ENCODE peak calls at places on chromosomes 13 and 19, in ten cellular contexts. T is A549; D is activated naive CD4-positive, alpha-beta T cell treated with anti-CD3 and anti-CD28 coated beads for 36 hours; M is substantia nigra; Y is lower leg skin; B is T1000; A is HFFc6; V is DMS153; G is M059J; X is colonic mucosa. P is an unnamed sample.

GRCh38 chr13:33251131-33251629 is 34.4 kb downstream of the STARD13 start:
- DNase-seq in T (no peak), D (no peak), M (no peak), Y (no peak), B (peak; percentile 34), A (peak; percentile 92), V (no peak), G (peak; percentile 98), X (no peak), P (peak; percentile 41)

GRCh38 chr13:47705185-47705584 is 295.9 kb downstream of the SUCLA2 start:
- DNase-seq in T (no peak), D (no peak), M (no peak), Y (no peak), B (no peak), A (no peak), V (no peak), G (no peak), X (no peak), P (no peak)

GRCh38 chr13:49374585-49375290 is 69.1 kb downstream of the CAB39L start:
- DNase-seq in T (peak; percentile 18), D (no peak), M (no peak), Y (no peak), B (no peak), A (peak; percentile 78), V (no peak), G (peak; percentile 93), X (no peak), P (no peak)

GRCh38 chr13:30872685-30873443 is 33.2 kb upstream of the MEDAG start:
- DNase-seq in T (no peak), D (no peak), M (no peak), Y (peak; percentile 90), B (no peak), A (peak; percentile 79), V (no peak), G (peak; percentile 96), X (no peak), P (no peak)

GRCh38 chr19:35555301-35556005 is 8.0 kb downstream of the ATP4A start:
- DNase-seq in T (peak; percentile 86), D (no peak), M (no peak), Y (no peak), B (peak; percentile 11), A (no peak), V (no peak), G (peak; percentile 47), X (no peak), P (no peak)

GRCh38 chr19:2014731-2015610 is 543 bp downstream of the BTBD2 start:
- DNase-seq in T (no peak), D (no peak), M (no peak), Y (no peak), B (no peak), A (no peak), V (no peak), G (no peak), X (no peak), P (no peak)

GRCh38 chr19:6223461-6224307 is 56.1 kb downstream of the MLLT1 start:
- DNase-seq in T (no peak), D (no peak), M (no peak), Y (peak; percentile 85), B (no peak), A (no peak), V (no peak), G (no peak), X (no peak), P (no peak)

GRCh38 chr13:104106705-104107393 is 1040.6 kb upstream of the SLC10A2 start:
- DNase-seq in T (no peak), D (no peak), M (no peak), Y (no peak), B (no peak), A (no peak), V (no peak), G (peak; percentile 62), X (no peak), P (no peak)

GRCh38 chr19:280541-281007 is 10.6 kb downstream of the PLPP2 start:
- DNase-seq in T (no peak), D (no peak), M (no peak), Y (peak; percentile 81), B (no peak), A (no peak), V (no peak), G (no peak), X (no peak), P (no peak)

GRCh38 chr13:27176772-27177171 is 5.2 kb upstream of the USP12 start:
- DNase-seq in T (no peak), D (no peak), M (no peak), Y (no peak), B (no peak), A (no peak), V (no peak), G (no peak), X (no peak), P (no peak)

GRCh38 chr19:2488405-2488941 is 12.5 kb downstream of the GADD45B start:
- DNase-seq in T (no peak), D (peak; percentile 17), M (no peak), Y (no peak), B (no peak), A (no peak), V (no peak), G (no peak), X (peak; percentile 77), P (no peak)

GRCh38 chr19:33064117-33064777 is 441 bp downstream of the RHPN2 start:
- DNase-seq in T (peak; percentile 68), D (peak; percentile 28), M (no peak), Y (no peak), B (no peak), A (no peak), V (peak; percentile 15), G (no peak), X (peak; percentile 56), P (no peak)

GRCh38 chr19:2887391-2887914 is 13.3 kb upstream of the ZNF57 start:
- DNase-seq in T (peak; percentile 77), D (peak; percentile 17), M (peak; percentile 30), Y (no peak), B (peak; percentile 12), A (peak; percentile 55), V (peak; percentile 57), G (peak; percentile 66), X (no peak), P (no peak)

GRCh38 chr13:71171740-71172139 is 695.3 kb downstream of the DACH1 start:
- DNase-seq in T (no peak), D (no peak), M (no peak), Y (no peak), B (no peak), A (no peak), V (no peak), G (no peak), X (no peak), P (no peak)

GRCh38 chr13:79385694-79386093 is 20.4 kb downstream of the RBM26 start:
- DNase-seq in T (no peak), D (peak; percentile 40), M (no peak), Y (no peak), B (no peak), A (no peak), V (no peak), G (peak; percentile 46), X (no peak), P (peak; percentile 85)

GRCh38 chr19:38658462-38659306 is 11.2 kb downstream of the ACTN4 start:
- DNase-seq in T (peak; percentile 99), D (no peak), M (no peak), Y (no peak), B (peak; percentile 70), A (peak; percentile 100), V (peak; percentile 79), G (peak; percentile 100), X (peak; percentile 70), P (no peak)

GRCh38 chr19:18846862-18847515 is 15.2 kb downstream of the UPF1 start:
- DNase-seq in T (peak; percentile 62), D (peak; percentile 79), M (peak; percentile 40), Y (peak; percentile 95), B (peak; percentile 53), A (peak; percentile 73), V (peak; percentile 25), G (peak; percentile 61), X (peak; percentile 76), P (no peak)

GRCh38 chr19:1815605-1816529 is 3.8 kb upstream of the ATP8B3 start:
- DNase-seq in T (no peak), D (no peak), M (no peak), Y (no peak), B (no peak), A (no peak), V (no peak), G (no peak), X (no peak), P (no peak)

GRCh38 chr13:35768126-35768525 is 291.6 kb upstream of the MAB21L1 start:
- DNase-seq in T (no peak), D (no peak), M (no peak), Y (no peak), B (no peak), A (no peak), V (peak; percentile 69), G (no peak), X (no peak), P (no peak)